ENCODE peak calls at places on chromosomes 3 and 15, in eight cellular contexts. T is astrocyte, P is fibroblast of lung, A is mesenchymal stem cell, K is body of pancreas, C is aorta, V is mucosa of descending colon, U is breast epithelium. O is an unnamed sample. For H3K36me3, the result is how much of the 10 kb centered on the place peaks cover.

GRCh38 chr15:92715753-92716152 is 60.2 kb upstream of the FAM174B start:
- DNase-seq in T (peak), P (peak), A (no peak), K (no peak), C (no peak), V (no peak), U (no peak), O (no peak)

GRCh38 chr3:46667657-46668056 is 25.8 kb downstream of the ALS2CL start:
- DNase-seq in T (no peak), P (no peak), A (no peak), K (peak), C (peak), V (no peak), U (no peak), O (peak)

GRCh38 chr3:57557088-57557537 is 1.0 kb downstream of the PDE12 start:
- DNase-seq in T (peak), P (peak), A (peak), K (peak), C (no peak), V (peak), U (no peak), O (peak)

GRCh38 chr15:27412413-27412812 is 441.4 kb downstream of the GABRG3 start:
- DNase-seq in T (no peak), P (no peak), A (no peak), K (no peak), C (no peak), V (no peak), U (no peak), O (no peak)

GRCh38 chr3:137105277-137105977 is 147.6 kb downstream of the IL20RB start:
- DNase-seq in T (peak), P (peak), A (peak), K (no peak), C (no peak), V (no peak), U (no peak), O (no peak)

GRCh38 chr3:151219056-151219455 is 16.0 kb upstream of the GPR171 start:
- DNase-seq in T (peak), P (peak), A (peak), K (no peak), C (no peak), V (no peak), U (no peak), O (no peak)

GRCh38 chr15:85491663-85492062 is 111.3 kb downstream of the AKAP13 start:
- DNase-seq in T (no peak), P (no peak), A (no peak), K (no peak), C (no peak), V (no peak), U (no peak), O (no peak)

GRCh38 chr15:71290002-71290401 is 174.7 kb downstream of the THSD4 start:
- DNase-seq in T (no peak), P (no peak), A (no peak), K (no peak), C (no peak), V (no peak), U (peak), O (no peak)

GRCh38 chr15:100704281-100705055 is 102.1 kb downstream of the ASB7 start:
- DNase-seq in T (peak), P (peak), A (peak), K (no peak), C (peak), V (no peak), U (peak), O (no peak)

GRCh38 chr15:25775317-25775912 is 87.7 kb downstream of the ATP10A start:
- DNase-seq in T (peak), P (peak), A (peak), K (no peak), C (peak), V (no peak), U (no peak), O (no peak)

GRCh38 chr15:26970712-26971210 is at the start of gene GABRG3:
- DNase-seq in T (peak), P (no peak), A (no peak), K (no peak), C (no peak), V (no peak), U (no peak), O (no peak)

GRCh38 chr3:90184861-90185260 is 1077.4 kb downstream of the EPHA3 start:
- DNase-seq in T (peak), P (peak), A (peak), K (no peak), C (no peak), V (no peak), U (peak), O (no peak)

GRCh38 chr3:135992072-135992471 is 26.5 kb downstream of the PPP2R3A start:
- DNase-seq in T (peak), P (peak), A (peak), K (no peak), C (no peak), V (no peak), U (no peak), O (no peak)

GRCh38 chr3:196648856-196649255 is 9.4 kb downstream of the NRROS start:
- DNase-seq in T (no peak), P (no peak), A (peak), K (no peak), C (no peak), V (no peak), U (no peak), O (no peak)

GRCh38 chr3:69288161-69288895 is 97.6 kb downstream of the FRMD4B start:
- DNase-seq in T (no peak), P (no peak), A (no peak), K (no peak), C (no peak), V (no peak), U (no peak), O (peak)

GRCh38 chr3:152323834-152324233 is 55.1 kb downstream of the MBNL1 start:
- DNase-seq in T (no peak), P (no peak), A (no peak), K (no peak), C (no peak), V (no peak), U (no peak), O (no peak)

GRCh38 chr3:126352476-126353454 is 4.4 kb downstream of the KLF15 start:
- DNase-seq in T (no peak), P (peak), A (no peak), K (peak), C (peak), V (no peak), U (no peak), O (peak)

GRCh38 chr15:31145271-31145911 is 43.9 kb upstream of the TRPM1 start:
- DNase-seq in T (peak), P (peak), A (no peak), K (no peak), C (no peak), V (no peak), U (no peak), O (no peak)

GRCh38 chr3:21294768-21295167 is 456.2 kb downstream of the ZNF385D start:
- DNase-seq in T (peak), P (peak), A (no peak), K (no peak), C (no peak), V (no peak), U (no peak), O (no peak)

GRCh38 chr3:27643355-27643754 is 78.8 kb downstream of the EOMES start:
- DNase-seq in T (peak), P (no peak), A (no peak), K (no peak), C (no peak), V (no peak), U (no peak), O (no peak)

GRCh38 chr3:143070977-143071551 is 48.5 kb upstream of the CHST2 start:
- DNase-seq in T (peak), P (peak), A (peak), K (no peak), C (no peak), V (peak), U (no peak), O (peak)

GRCh38 chr15:78640840-78641733 is at the start of gene CHRNB4:
- DNase-seq in T (peak), P (no peak), A (peak), K (no peak), C (peak), V (peak), U (no peak), O (peak)

GRCh38 chr3:67686067-67686466 is 31.7 kb upstream of the SUCLG2 start:
- DNase-seq in T (no peak), P (no peak), A (no peak), K (no peak), C (no peak), V (no peak), U (no peak), O (no peak)

GRCh38 chr3:177195242-177195940 is 1.9 kb downstream of the TBL1XR1 start:
- DNase-seq in T (no peak), P (no peak), A (peak), K (peak), C (no peak), V (no peak), U (no peak), O (no peak)

GRCh38 chr3:188974856-188975611 is 196.7 kb upstream of the TPRG1 start:
- DNase-seq in T (peak), P (peak), A (no peak), K (no peak), C (no peak), V (no peak), U (no peak), O (no peak)

GRCh38 chr3:121504598-121504997 is 41.2 kb downstream of the POLQ start:
- DNase-seq in T (no peak), P (no peak), A (no peak), K (no peak), C (no peak), V (no peak), U (no peak), O (peak)

GRCh38 chr3:121505256-121505655 is 40.5 kb downstream of the POLQ start:
- DNase-seq in T (no peak), P (no peak), A (no peak), K (no peak), C (no peak), V (no peak), U (no peak), O (no peak)

GRCh38 chr3:121508384-121508783 is 37.4 kb downstream of the POLQ start:
- DNase-seq in T (no peak), P (no peak), A (no peak), K (no peak), C (no peak), V (no peak), U (no peak), O (peak)
- H3K36me3 ChIP-seq in T (under half), P (under half), A (under half), K (under half), C (under half), V (under half), U (under half), O (under half)

DNA sequence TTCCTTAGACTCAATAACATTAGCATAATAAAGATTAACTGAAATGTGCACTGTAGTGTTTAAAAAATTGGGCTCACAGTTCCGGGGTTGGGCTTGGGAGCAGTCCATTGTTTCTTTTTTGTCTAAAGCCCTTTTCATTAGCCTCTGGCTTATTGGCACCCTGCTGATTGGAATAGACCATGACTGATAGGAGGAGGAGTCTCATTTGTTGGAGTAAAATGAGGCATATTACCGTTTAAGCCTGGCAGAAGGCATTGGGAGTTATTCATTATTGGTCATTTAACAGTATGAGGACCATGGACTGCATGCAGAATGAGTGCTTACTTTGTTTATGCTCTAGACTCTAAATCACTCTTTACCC is 139.0 kb upstream of the CGNL1 start:
- DNase-seq in T (no peak), P (no peak), A (no peak), K (no peak), C (no peak), V (no peak), U (no peak), O (no peak)
- H3K36me3 ChIP-seq in T (under half), P (under half), A (under half), K (under half), C (under half), V (under half), U (under half), O (under half)

DNA sequence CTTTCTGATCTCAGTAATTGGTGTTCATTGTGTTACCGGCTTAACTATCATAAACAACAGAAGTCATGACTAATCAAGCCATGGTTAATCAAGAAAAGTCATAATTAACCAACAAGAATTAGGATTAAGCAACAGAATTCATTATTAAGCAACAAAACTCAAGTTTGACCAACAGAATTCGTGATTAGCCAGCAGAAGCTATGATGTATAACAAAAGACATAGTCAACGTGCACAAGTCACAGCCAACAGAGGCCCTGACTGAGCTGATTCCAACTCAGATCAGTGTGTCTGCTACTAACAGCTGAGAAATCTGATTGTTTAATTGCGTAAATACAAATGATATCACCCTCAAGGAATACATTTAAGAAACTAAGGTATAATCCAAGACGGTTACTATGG is 67.7 kb downstream of the RARB start:
- DNase-seq in T (no peak), P (no peak), A (no peak), K (no peak), C (no peak), V (no peak), U (no peak), O (no peak)
- H3K36me3 ChIP-seq in T (under half), P (under half), A (under half), K (under half), C (under half), V (under half), U (under half), O (under half)

GRCh38 chr3:33420966-33421365 is 19.2 kb downstream of the UBP1 start:
- DNase-seq in T (no peak), P (no peak), A (no peak), K (no peak), C (no peak), V (no peak), U (no peak), O (no peak)
- H3K36me3 ChIP-seq in T (under half), P (under half), A (under half), K (under half), C (under half), V (under half), U (under half), O (under half)

DNA sequence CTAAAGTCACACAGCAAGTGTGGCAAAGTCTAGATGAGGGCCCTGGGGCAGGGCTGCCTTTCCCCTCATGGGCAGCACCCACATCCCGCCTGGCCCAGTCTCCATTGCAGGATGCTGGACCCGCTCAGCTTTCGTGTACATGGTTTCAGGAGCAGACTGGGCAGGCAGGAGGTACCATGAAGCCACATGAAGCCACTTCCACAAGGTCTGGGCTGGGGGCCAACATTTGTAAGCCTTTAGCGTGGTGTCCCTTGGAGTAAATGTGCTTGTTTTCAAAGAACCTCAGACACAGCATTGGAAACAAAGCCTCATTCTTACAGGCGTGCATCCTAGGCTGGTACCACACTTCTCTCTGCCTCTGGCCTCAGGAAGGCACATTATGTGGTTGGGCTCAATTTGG is 34.5 kb downstream of the UMPS start:
- DNase-seq in T (no peak), P (no peak), A (no peak), K (no peak), C (peak), V (no peak), U (peak), O (no peak)
- H3K36me3 ChIP-seq in T (under half), P (under half), A (half or more), K (under half), C (under half), V (under half), U (under half), O (under half)

GRCh38 chr3:130743354-130743753 is 3.3 kb downstream of the PIK3R4 start:
- DNase-seq in T (no peak), P (no peak), A (no peak), K (no peak), C (no peak), V (no peak), U (no peak), O (no peak)
- H3K36me3 ChIP-seq in T (under half), P (under half), A (under half), K (under half), C (under half), V (under half), U (under half), O (under half)

DNA sequence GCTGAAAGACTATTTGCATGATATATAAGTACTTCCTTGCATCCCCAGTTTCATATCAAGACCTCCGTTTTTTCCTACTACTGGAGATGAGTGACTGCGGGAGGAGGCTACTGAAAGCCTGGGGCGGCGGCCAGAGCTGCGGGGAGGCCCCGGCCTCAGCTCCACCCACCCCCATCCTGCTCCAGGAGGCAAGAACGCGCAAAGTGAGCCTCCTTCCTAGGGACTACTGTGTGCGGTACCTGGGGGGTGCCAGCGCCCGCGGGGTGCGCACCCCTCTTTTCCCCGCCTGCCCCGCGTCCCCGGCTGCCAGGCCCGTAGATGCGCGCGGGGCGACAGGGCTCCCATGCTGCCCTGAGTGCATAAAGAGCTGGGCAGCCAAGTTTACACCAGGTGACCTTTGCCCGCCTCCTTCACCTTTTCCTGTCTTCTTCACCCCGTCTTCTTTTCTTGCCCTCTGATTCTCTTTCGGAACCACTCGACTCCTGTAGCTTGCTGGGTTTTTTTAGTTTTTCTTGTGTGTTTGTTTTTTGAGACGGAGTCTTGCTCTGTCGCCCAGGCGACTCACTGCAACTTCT is 2.5 kb upstream of the USF3 start:
- DNase-seq in T (peak), P (peak), A (no peak), K (no peak), C (no peak), V (peak), U (no peak), O (no peak)
- H3K36me3 ChIP-seq in T (under half), P (under half), A (under half), K (under half), C (under half), V (under half), U (under half), O (under half)

DNA sequence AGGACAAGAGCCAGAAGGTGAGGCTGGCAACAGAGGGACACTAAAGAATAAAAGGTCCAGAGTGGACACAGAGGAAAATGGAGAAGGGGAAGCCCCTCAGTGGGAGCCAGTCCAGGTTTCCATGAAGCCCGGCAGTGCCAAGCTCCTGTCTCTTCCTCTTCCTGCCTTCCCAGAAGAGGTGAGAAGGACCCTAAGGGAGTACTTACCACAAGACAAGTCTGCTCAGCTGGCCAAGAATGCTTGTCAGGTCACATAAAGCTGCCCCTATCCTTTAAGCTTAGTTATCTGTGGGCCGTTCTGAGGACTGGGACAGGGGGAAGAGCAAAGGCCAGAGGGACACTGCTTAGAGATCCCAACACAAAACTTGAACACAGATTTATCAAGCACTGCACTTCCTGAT is 100.2 kb downstream of the RYK start:
- DNase-seq in T (no peak), P (no peak), A (no peak), K (no peak), C (no peak), V (no peak), U (no peak), O (no peak)
- H3K36me3 ChIP-seq in T (under half), P (under half), A (under half), K (under half), C (under half), V (under half), U (under half), O (under half)